ENCODE peak calls at places on chromosomes 1 and 21, in eight cellular contexts. D is retinal pigment epithelial cell; V is NCI-H2107; R is hypothalamus; B is ELF-1; F is stimulated activated CD4-positive, alpha-beta T cell treated with anti-CD3 and anti-CD28 coated beads, Interleukin-15, amount 100 ng/mL, for 1 hour; W is activated naive CD4-positive, alpha-beta T cell; I is CD8-positive, alpha-beta memory T cell. G is an unnamed sample.

GRCh38 chr21:29985866-29986265 is 46.1 kb upstream of the GRIK1 start:
- DNase-seq in D (no peak), V (no peak), R (no peak), B (no peak), F (no peak), W (no peak), I (no peak), G (no peak)

GRCh38 chr1:24902471-24902891 is 27.6 kb downstream of the RUNX3 start:
- DNase-seq in D (no peak), V (no peak), R (no peak), B (no peak), F (no peak), W (no peak), I (peak; percentile 1), G (no peak)

GRCh38 chr1:221328371-221328770 is 413.5 kb downstream of the DUSP10 start:
- DNase-seq in D (no peak), V (no peak), R (no peak), B (no peak), F (no peak), W (no peak), I (no peak), G (no peak)

GRCh38 chr1:161260939-161261858 is 2.7 kb downstream of the PCP4L1 start:
- DNase-seq in D (no peak), V (peak; percentile 36), R (no peak), B (no peak), F (no peak), W (no peak), I (no peak), G (no peak)

GRCh38 chr1:9233241-9233941 is 1.2 kb upstream of the H6PD start:
- DNase-seq in D (no peak), V (no peak), R (peak; percentile 48), B (no peak), F (no peak), W (no peak), I (no peak), G (peak; percentile 53)

GRCh38 chr21:21232320-21232719 is 234.1 kb downstream of the NCAM2 start:
- DNase-seq in D (peak; percentile 34), V (no peak), R (no peak), B (no peak), F (no peak), W (no peak), I (no peak), G (no peak)

GRCh38 chr1:88462481-88463261 is 221.4 kb upstream of the PKN2 start:
- DNase-seq in D (no peak), V (no peak), R (peak; percentile 30), B (peak; percentile 54), F (no peak), W (no peak), I (no peak), G (peak; percentile 58)

GRCh38 chr1:29416825-29417557 is 180.7 kb downstream of the PTPRU start:
- DNase-seq in D (no peak), V (no peak), R (no peak), B (no peak), F (no peak), W (no peak), I (no peak), G (no peak)

GRCh38 chr1:236465959-236466303 is 57.9 kb upstream of the LGALS8 start:
- DNase-seq in D (no peak), V (no peak), R (no peak), B (no peak), F (no peak), W (no peak), I (no peak), G (no peak)

GRCh38 chr1:189662190-189662589 is 815.5 kb downstream of the BRINP3 start:
- DNase-seq in D (no peak), V (no peak), R (no peak), B (no peak), F (no peak), W (no peak), I (no peak), G (no peak)

GRCh38 chr1:21338568-21339401 is 48.5 kb upstream of the ECE1 start:
- DNase-seq in D (no peak), V (peak; percentile 52), R (no peak), B (peak; percentile 85), F (no peak), W (no peak), I (no peak), G (no peak)

GRCh38 chr1:10823000-10823401 is 26.6 kb upstream of the CASZ1 start:
- DNase-seq in D (no peak), V (no peak), R (peak; percentile 3), B (no peak), F (no peak), W (no peak), I (no peak), G (no peak)

GRCh38 chr1:22053018-22053860 is 730 bp downstream of the CDC42 start:
- DNase-seq in D (peak; percentile 85), V (no peak), R (peak; percentile 29), B (peak; percentile 80), F (peak; percentile 14), W (peak; percentile 62), I (peak; percentile 45), G (peak; percentile 47)

GRCh38 chr1:12711421-12712005 is 4.4 kb upstream of the AADACL3 start:
- DNase-seq in D (no peak), V (no peak), R (no peak), B (peak; percentile 28), F (no peak), W (no peak), I (no peak), G (no peak)

GRCh38 chr1:167198518-167199133 is 22.1 kb upstream of the POU2F1 start:
- DNase-seq in D (no peak), V (no peak), R (no peak), B (peak; percentile 34), F (no peak), W (no peak), I (no peak), G (no peak)

GRCh38 chr1:109687641-109688499 is at the start of gene GSTM1:
- DNase-seq in D (peak; percentile 19), V (no peak), R (no peak), B (no peak), F (peak; percentile 60), W (peak; percentile 84), I (no peak), G (peak; percentile 65)

GRCh38 chr1:236085545-236086159 is 20.8 kb upstream of the NID1 start:
- DNase-seq in D (no peak), V (no peak), R (no peak), B (no peak), F (no peak), W (no peak), I (no peak), G (no peak)

GRCh38 chr1:118963456-118964430 is 24.4 kb downstream of the TBX15 start:
- DNase-seq in D (peak; percentile 0), V (no peak), R (no peak), B (no peak), F (no peak), W (no peak), I (no peak), G (no peak)

GRCh38 chr1:201760516-201760915 is 68.4 kb upstream of the IPO9 start:
- DNase-seq in D (no peak), V (no peak), R (no peak), B (no peak), F (no peak), W (no peak), I (no peak), G (no peak)

GRCh38 chr1:165235158-165235776 is 121.2 kb downstream of the LMX1A start:
- DNase-seq in D (peak; percentile 51), V (peak; percentile 28), R (no peak), B (peak; percentile 34), F (no peak), W (no peak), I (no peak), G (no peak)

G was measured in amygdala.